ENCODE peak calls at places on chromosome 16, in four cellular contexts. A is GM12878, V is K562, E is HepG2. T is an unnamed sample.

GRCh38 chr16:89315791-89316581 is 98.5 kb downstream of the ZNF778 start:
- DNase-seq in V (no peak), A (peak), E (peak), T (no peak)

GRCh38 chr16:10971560-10971961 is 27.2 kb downstream of the CLEC16A start:
- DNase-seq in E (peak), V (peak), A (no peak), T (peak)

GRCh38 chr16:28106467-28106866 is 43.0 kb upstream of the GSG1L start:
- DNase-seq in V (no peak), E (no peak), A (no peak), T (no peak)

GRCh38 chr16:82694239-82694874 is 67.6 kb downstream of the CDH13 start:
- DNase-seq in V (no peak), A (no peak), E (no peak), T (no peak)

GRCh38 chr16:82655315-82655714 is 28.5 kb downstream of the CDH13 start:
- DNase-seq in E (no peak), V (no peak), A (peak), T (no peak)

GRCh38 chr16:4594433-4595410 is 20.0 kb downstream of the UBALD1 start:
- DNase-seq in A (no peak), E (no peak), V (no peak), T (no peak)

GRCh38 chr16:88747588-88748301 is 37.3 kb downstream of the PIEZO1 start:
- DNase-seq in A (no peak), E (peak), V (peak), T (peak)

GRCh38 chr16:15031179-15031578 is 24.7 kb downstream of the NTAN1 start:
- DNase-seq in V (no peak), E (no peak), A (no peak), T (no peak)

GRCh38 chr16:4680673-4681470 is 12.5 kb upstream of the NUDT16L1 start:
- DNase-seq in V (no peak), E (no peak), A (no peak), T (no peak)

GRCh38 chr16:64152010-64152767 is 969.7 kb downstream of the CDH11 start:
- DNase-seq in V (no peak), E (no peak), A (no peak), T (no peak)

GRCh38 chr16:86455116-86455515 is 55.2 kb upstream of the FOXF1 start:
- DNase-seq in A (no peak), V (no peak), E (no peak), T (no peak)

GRCh38 chr16:48123104-48123788 is 32.5 kb downstream of the ABCC12 start:
- DNase-seq in E (peak), A (no peak), V (peak), T (peak)

GRCh38 chr16:53285236-53285635 is 149.0 kb upstream of the RBL2 start:
- DNase-seq in E (no peak), V (no peak), A (no peak), T (no peak)

GRCh38 chr16:57809843-57810196 is 7.5 kb upstream of the KIFC3 start:
- DNase-seq in V (no peak), A (no peak), E (no peak), T (no peak)

GRCh38 chr16:35713762-35714650 is 2254.6 kb downstream of the TP53TG3F start:
- DNase-seq in A (no peak), V (no peak), E (no peak), T (no peak)

GRCh38 chr16:14181371-14182050 is 110.4 kb downstream of the MRTFB start:
- DNase-seq in V (no peak), A (no peak), E (no peak), T (peak)

GRCh38 chr16:21611546-21612384 is 12.4 kb downstream of the METTL9 start:
- DNase-seq in A (no peak), V (peak), E (no peak), T (no peak)

GRCh38 chr16:88407807-88408206 is 25.0 kb downstream of the ZNF469 start:
- DNase-seq in V (no peak), E (no peak), A (no peak), T (no peak)

GRCh38 chr16:82990155-82990554 is 363.4 kb downstream of the CDH13 start:
- DNase-seq in V (no peak), A (no peak), E (no peak), T (no peak)

GRCh38 chr16:2770057-2770780 is 6.9 kb downstream of the ELOB start:
- DNase-seq in V (peak), E (no peak), A (no peak), T (peak)

GRCh38 chr16:86511317-86512161 is 1.2 kb downstream of the FOXF1 start:
- DNase-seq in V (no peak), A (no peak), E (no peak), T (no peak)

GRCh38 chr16:69351309-69352027 is at the start of gene TMED6:
- DNase-seq in V (no peak), E (peak), A (no peak), T (no peak)

GRCh38 chr16:4344659-4345438 is 6.3 kb downstream of the PAM16 start:
- DNase-seq in V (peak), E (peak), A (no peak), T (no peak)

GRCh38 chr16:49021136-49021535 is 260.5 kb downstream of the CBLN1 start:
- DNase-seq in E (no peak), V (no peak), A (no peak), T (no peak)

GRCh38 chr16:23905027-23905426 is 69.2 kb downstream of the PRKCB start:
- DNase-seq in V (no peak), E (no peak), A (no peak), T (peak)

GRCh38 chr16:14392960-14393359 is 237.1 kb downstream of the PARN start:
- DNase-seq in E (no peak), V (no peak), A (no peak), T (no peak)

GRCh38 chr16:31569360-31569717 is 41.6 kb downstream of the AHSP start:
- DNase-seq in A (no peak), E (no peak), V (no peak), T (no peak)

GRCh38 chr16:1929105-1929504 is 10.9 kb upstream of the HS3ST6 start:
- DNase-seq in E (no peak), A (no peak), V (peak), T (peak)

GRCh38 chr16:266258-267164 is 9.2 kb downstream of the RGS11 start:
- DNase-seq in E (no peak), V (no peak), A (no peak), T (no peak)
- TF ChIP-seq CHD2 in E (no peak), V (no peak), A (no peak), T (no peak)

GRCh38 chr16:9594047-9594446 is 502.6 kb downstream of the HAPSTR1 start:
- DNase-seq in E (no peak), A (no peak), V (no peak), T (no peak)
- TF ChIP-seq ESRRA in E (no peak), A (no peak), V (no peak), T (no peak)

DNA sequence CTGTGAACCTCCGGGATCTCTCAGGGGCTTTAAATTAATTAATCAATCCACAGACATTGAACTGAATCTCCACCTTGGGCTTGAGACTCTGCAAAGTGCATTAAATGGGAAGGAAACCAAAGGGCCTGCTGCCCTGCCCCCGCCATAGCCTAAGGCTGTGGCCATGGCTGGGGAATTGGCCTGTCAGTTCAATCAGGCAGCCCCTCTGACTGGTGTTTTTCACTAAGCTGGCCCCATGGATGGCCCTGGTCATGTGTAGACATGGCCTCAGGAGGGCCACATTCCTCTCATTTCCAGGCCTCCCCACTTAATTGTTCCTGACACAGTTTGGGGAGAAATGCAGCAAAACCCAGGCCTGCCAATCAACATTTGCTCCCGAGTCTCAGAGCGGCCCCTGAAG is 499.8 kb downstream of the WWOX start:
- DNase-seq in V (no peak), E (no peak), A (no peak), T (no peak)
- TF ChIP-seq CHD2 in V (no peak), E (no peak), A (no peak), T (no peak)

DNA sequence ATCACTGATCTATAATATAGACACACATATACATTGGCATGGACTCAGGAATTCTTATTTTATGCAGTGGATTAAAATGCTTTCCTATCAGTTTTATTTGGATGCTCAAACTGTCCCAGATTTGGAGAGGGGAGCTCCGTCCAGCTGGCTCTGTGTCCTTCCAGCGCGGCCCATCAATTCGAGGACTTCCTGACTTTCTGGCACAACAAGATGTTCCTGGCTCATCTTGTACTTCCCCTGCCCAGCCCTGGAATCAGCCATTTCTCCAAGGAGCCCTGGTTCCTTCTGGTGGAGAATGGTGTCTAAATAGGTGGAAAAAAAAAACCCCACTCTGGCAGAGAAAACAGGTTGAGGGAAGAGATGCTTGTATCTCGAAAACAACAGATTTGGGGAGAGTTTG is 94.5 kb downstream of the CRISPLD2 start:
- DNase-seq in V (no peak), E (no peak), A (no peak), T (no peak)
- TF ChIP-seq ESRRA in V (no peak), E (no peak), A (no peak), T (no peak)

DNA sequence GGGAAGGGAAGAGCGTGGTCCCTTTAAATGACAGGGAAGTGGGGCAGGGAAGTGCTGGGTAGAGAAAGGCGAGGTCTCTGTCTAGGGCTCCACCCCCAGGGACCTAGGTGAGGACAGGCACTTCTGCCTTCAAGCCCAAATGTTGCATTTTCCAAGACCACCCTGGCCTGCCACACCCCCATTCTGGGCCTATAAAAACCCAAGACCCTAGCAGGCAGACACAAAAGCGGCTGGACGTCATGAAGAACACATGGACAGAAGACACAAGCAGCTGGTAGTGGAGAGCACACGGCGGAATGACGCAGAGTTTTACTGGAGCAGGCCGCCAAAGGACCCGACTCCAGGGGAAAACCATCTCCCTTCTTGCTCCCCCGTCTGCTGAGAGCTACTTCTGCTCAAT is 622.0 kb upstream of the SALL1 start:
- DNase-seq in E (no peak), A (no peak), V (no peak), T (no peak)
- TF ChIP-seq CHD2 in E (no peak), A (no peak), V (no peak), T (no peak)

GRCh38 chr16:65523258-65523950 is 401.5 kb upstream of the CDH11 start:
- DNase-seq in V (no peak), E (no peak), A (no peak), T (no peak)

GRCh38 chr16:65525743-65526142 is 403.9 kb upstream of the CDH11 start:
- DNase-seq in A (no peak), E (no peak), V (no peak), T (no peak)

GRCh38 chr16:65522412-65522811 is 400.5 kb upstream of the CDH11 start:
- DNase-seq in E (no peak), V (no peak), A (no peak), T (no peak)

GRCh38 chr16:65524231-65524630 is 402.4 kb upstream of the CDH11 start:
- DNase-seq in A (no peak), E (no peak), V (no peak), T (no peak)

GRCh38 chr16:65524997-65525396 is 403.1 kb upstream of the CDH11 start:
- DNase-seq in A (no peak), V (no peak), E (no peak), T (no peak)
- TF ChIP-seq ESRRA in A (no peak), V (no peak), E (no peak), T (no peak)

DNA sequence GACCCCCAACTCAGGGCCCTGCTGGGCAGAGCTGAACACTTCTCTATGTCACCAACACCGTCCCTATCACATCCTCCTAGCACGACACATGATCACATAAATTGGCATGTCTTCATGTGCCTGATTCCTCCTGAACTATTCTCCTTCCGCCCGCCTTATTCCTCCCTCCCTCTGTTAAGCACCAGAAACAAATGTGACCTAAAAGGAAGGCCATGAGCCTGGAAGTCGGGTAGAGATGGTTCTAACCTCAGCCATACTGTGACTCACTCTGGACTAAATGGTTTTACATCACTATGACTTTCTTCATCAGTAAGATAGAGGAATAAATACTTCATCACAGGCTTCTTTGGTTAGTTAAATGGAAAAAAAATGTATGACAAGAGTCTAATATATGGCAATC is 80.8 kb upstream of the DYNLRB2 start:
- DNase-seq in E (no peak), A (no peak), V (no peak), T (no peak)
- TF ChIP-seq CHD2 in E (no peak), A (no peak), V (no peak), T (no peak)

GRCh38 chr16:66881560-66881959 is 1.2 kb downstream of the PDP2 start:
- DNase-seq in A (no peak), V (no peak), E (no peak), T (no peak)
- TF ChIP-seq ESRRA in A (no peak), V (no peak), E (no peak), T (no peak)

T was measured in A549.